ENCODE peak calls at places on chromosomes 7 and 10, in five cellular contexts. I is MM.1S, H is cardiac fibroblast, Q is neural progenitor cell, R is fibroblast of villous mesenchyme. Y is an unnamed sample.
A peak's percentile ranks its signal among the peaks of the same experiment; 100 is the strongest.

GRCh38 chr10:70664702-70665195 is 7.6 kb upstream of the ADAMTS14 start:
- DNase-seq in Q (peak; percentile 28), I (no peak), R (peak; percentile 91), H (peak; percentile 92), Y (no peak)

GRCh38 chr7:151704969-151705743 is 171.8 kb downstream of the PRKAG2 start:
- DNase-seq in I (no peak), R (peak; percentile 53), Q (peak; percentile 78), H (no peak), Y (peak; percentile 39)

GRCh38 chr10:79946270-79947082 is 2.4 kb downstream of the SFTPD start:
- DNase-seq in Q (no peak), H (no peak), I (no peak), R (no peak), Y (no peak)

GRCh38 chr10:90865400-90865799 is 6.4 kb upstream of the RPP30 start:
- DNase-seq in R (peak; percentile 59), Q (no peak), I (peak; percentile 25), H (peak; percentile 65), Y (no peak)

GRCh38 chr7:75039709-75040108 is 33.9 kb downstream of the RCC1L start:
- DNase-seq in H (no peak), I (no peak), R (no peak), Q (no peak), Y (no peak)

GRCh38 chr7:92956575-92956974 is 120.2 kb upstream of the CDK6 start:
- DNase-seq in R (no peak), H (no peak), Q (no peak), I (no peak), Y (no peak)

GRCh38 chr7:123876557-123877256 is 31.7 kb downstream of the HYAL4 start:
- DNase-seq in I (no peak), H (no peak), Q (no peak), R (no peak), Y (no peak)

GRCh38 chr7:116829051-116829450 is 33.3 kb upstream of the CAPZA2 start:
- DNase-seq in H (no peak), I (no peak), R (no peak), Q (no peak), Y (no peak)

GRCh38 chr7:74206589-74207120 is 3.2 kb upstream of the LAT2 start:
- DNase-seq in Q (peak; percentile 84), I (peak; percentile 79), H (peak; percentile 76), R (peak; percentile 78), Y (peak; percentile 95)

GRCh38 chr7:100093498-100093897 is 4.7 kb downstream of the COPS6 start:
- DNase-seq in Q (no peak), I (no peak), R (no peak), H (no peak), Y (no peak)

GRCh38 chr7:44608916-44609648 is 2.7 kb downstream of the OGDH start:
- DNase-seq in H (peak; percentile 56), Q (peak; percentile 17), I (no peak), R (peak; percentile 85), Y (no peak)

GRCh38 chr7:79741684-79742083 is 288.2 kb upstream of the MAGI2 start:
- DNase-seq in H (peak; percentile 5), R (no peak), I (no peak), Q (no peak), Y (no peak)
- TF ChIP-seq CTCF in H (peak; percentile 34), R (peak; percentile 31), I (peak; percentile 34), Q (peak; percentile 42), Y (no peak)

DNA sequence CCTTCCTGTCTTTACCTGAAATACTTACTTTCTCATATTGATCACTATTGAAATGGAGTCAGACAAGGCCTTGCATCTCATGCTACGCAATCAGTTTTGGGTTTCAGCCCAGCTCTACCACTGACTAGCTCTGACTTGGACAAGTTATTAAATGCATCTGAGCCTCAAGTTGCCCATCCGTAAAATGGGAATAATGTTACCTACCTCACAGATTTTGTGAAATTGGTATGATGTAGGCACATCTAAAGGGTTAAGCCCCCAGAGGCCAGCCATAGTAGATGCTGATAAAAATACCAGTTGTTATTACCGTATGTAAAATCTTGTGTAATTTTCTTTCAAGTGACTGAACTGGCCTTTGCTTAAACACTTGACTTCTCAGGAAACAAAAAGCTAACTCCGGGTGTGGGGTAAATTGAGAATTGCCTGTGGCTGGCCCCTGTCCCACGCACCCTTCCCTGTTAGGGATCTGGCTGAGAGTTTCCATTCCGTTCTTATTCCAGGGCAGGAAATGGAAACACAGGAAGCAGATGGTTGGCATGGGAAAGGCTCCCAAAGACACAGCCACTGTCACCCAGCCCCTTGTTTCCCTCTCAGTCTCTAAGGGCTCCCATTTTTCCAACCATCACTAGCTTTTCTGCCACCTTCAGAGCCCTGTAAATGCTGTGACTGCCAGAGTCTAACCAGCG is 7.6 kb downstream of the DUSP5 start:
- DNase-seq in H (no peak), Q (no peak), I (no peak), R (no peak), Y (no peak)
- TF ChIP-seq CTCF in H (no peak), Q (no peak), I (no peak), R (no peak), Y (no peak)

GRCh38 chr7:138784692-138785091 is 13.1 kb upstream of the TMEM213 start:
- DNase-seq in R (no peak), I (no peak), H (no peak), Q (no peak), Y (no peak)

GRCh38 chr7:138781004-138781403 is 16.8 kb upstream of the TMEM213 start:
- DNase-seq in I (no peak), H (no peak), R (no peak), Q (no peak), Y (no peak)

GRCh38 chr7:138785587-138786437 is 12.0 kb upstream of the TMEM213 start:
- DNase-seq in Q (no peak), H (peak; percentile 27), I (no peak), R (no peak), Y (no peak)
- TF ChIP-seq CTCF in Q (no peak), H (no peak), I (no peak), R (no peak), Y (no peak)

DNA sequence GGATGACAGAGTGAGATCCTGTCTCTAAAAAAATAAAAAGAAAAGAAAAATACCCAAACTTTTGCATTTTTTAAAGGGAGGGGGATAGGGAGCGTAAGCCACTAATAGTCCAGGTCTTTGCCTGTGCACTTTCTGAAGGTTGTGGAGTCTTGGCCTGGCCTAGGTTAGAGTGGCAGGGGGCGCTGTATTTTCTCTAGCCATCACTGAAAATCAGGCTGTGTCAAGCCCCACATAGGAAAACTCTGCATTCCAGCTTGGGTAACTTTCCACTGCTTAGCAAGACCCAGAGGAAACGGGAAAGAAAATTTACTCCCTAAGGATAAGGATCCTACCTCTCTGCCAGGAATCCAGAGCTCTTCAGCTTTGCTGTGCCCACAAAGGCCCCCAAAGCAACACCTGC is 10.5 kb upstream of the PAX4 start:
- DNase-seq in Q (peak; percentile 50), R (peak; percentile 19), H (no peak), I (no peak), Y (peak; percentile 16)
- TF ChIP-seq CTCF in Q (peak; percentile 46), R (peak; percentile 29), H (no peak), I (peak; percentile 10), Y (no peak)

DNA sequence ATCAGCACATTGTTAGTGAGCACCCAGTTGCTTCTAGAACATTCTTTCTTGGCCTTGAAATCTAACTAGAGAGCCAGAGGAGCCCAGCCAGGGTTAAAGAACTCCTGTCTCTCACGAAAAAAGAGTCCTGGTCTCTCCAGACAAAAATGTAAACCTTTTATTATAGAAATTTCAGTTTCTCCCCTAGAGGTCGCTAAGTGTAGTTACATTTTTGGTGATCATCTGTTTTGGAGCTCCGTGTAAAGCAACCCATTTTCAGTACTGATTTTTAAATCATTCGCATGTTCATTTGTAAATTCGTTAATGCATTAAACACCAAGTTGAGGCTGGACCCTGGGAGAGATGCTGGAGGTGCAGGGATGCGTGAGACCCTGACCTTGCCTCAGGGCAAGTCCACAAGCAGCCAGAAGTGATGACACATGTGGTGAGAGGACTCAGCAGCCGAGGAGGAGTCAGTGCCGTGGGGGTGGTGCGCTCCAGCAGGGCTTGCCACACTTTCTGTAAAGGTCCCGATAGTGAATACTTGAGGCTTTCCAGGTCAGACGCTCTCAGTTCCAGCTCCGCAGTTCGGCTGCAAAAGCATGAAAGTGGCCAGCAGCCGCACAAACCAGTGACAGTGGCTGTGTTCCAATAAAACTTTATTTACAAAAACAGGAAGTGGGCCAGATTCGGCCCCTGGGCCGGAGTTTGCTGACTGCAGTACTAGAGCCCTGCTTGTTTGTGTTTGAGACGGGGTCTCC is 578.6 kb upstream of the FOXK1 start:
- DNase-seq in R (no peak), Q (no peak), I (no peak), H (peak; percentile 2), Y (no peak)
- TF ChIP-seq CTCF in R (no peak), Q (peak; percentile 42), I (no peak), H (no peak), Y (peak; percentile 25)